ENCODE peak calls at places on chromosomes 6 and 20, in six cellular contexts. One of them, this sample, is unnamed.

GRCh38 chr20:5845686-5846651 is 95.8 kb downstream of the SHLD1 start:
- DNase-seq in RWPE1: no peak
- DNase-seq in cardiac muscle cell: no peak
- DNase-seq in H1: no peak
- DNase-seq in pancreas: no peak
- DNase-seq in left lung: no peak
- DNase-seq in this sample: no peak

GRCh38 chr6:101876431-101876830 is 482.9 kb downstream of the GRIK2 start:
- DNase-seq in RWPE1: no peak
- DNase-seq in cardiac muscle cell: peak
- DNase-seq in H1: no peak
- DNase-seq in pancreas: no peak
- DNase-seq in left lung: no peak
- DNase-seq in this sample: no peak

GRCh38 chr6:98260382-98260781 is 574.0 kb upstream of the POU3F2 start:
- DNase-seq in RWPE1: no peak
- DNase-seq in cardiac muscle cell: no peak
- DNase-seq in H1: no peak
- DNase-seq in pancreas: no peak
- DNase-seq in left lung: no peak
- DNase-seq in this sample: no peak

GRCh38 chr6:168182908-168183612 is 104.0 kb upstream of the FRMD1 start:
- DNase-seq in RWPE1: no peak
- DNase-seq in cardiac muscle cell: no peak
- DNase-seq in H1: no peak
- DNase-seq in pancreas: no peak
- DNase-seq in left lung: no peak
- DNase-seq in this sample: peak

GRCh38 chr6:133764011-133764812 is 124.7 kb upstream of the TCF21 start:
- DNase-seq in RWPE1: no peak
- DNase-seq in cardiac muscle cell: no peak
- DNase-seq in H1: no peak
- DNase-seq in pancreas: no peak
- DNase-seq in left lung: no peak
- DNase-seq in this sample: no peak

GRCh38 chr20:25293910-25294458 is 46.1 kb downstream of the PYGB start:
- DNase-seq in RWPE1: no peak
- DNase-seq in cardiac muscle cell: no peak
- DNase-seq in H1: no peak
- DNase-seq in pancreas: no peak
- DNase-seq in left lung: no peak
- DNase-seq in this sample: no peak

GRCh38 chr6:116992546-116992945 is 115.5 kb downstream of the RFX6 start:
- DNase-seq in RWPE1: no peak
- DNase-seq in cardiac muscle cell: no peak
- DNase-seq in H1: no peak
- DNase-seq in pancreas: no peak
- DNase-seq in left lung: no peak
- DNase-seq in this sample: no peak

GRCh38 chr20:62104234-62104789 is 18.0 kb upstream of the LSM14B start:
- DNase-seq in RWPE1: no peak
- DNase-seq in cardiac muscle cell: no peak
- DNase-seq in H1: no peak
- DNase-seq in pancreas: no peak
- DNase-seq in left lung: no peak
- DNase-seq in this sample: no peak

GRCh38 chr6:136014454-136015421 is 163.2 kb downstream of the PDE7B start:
- DNase-seq in RWPE1: no peak
- DNase-seq in cardiac muscle cell: no peak
- DNase-seq in H1: no peak
- DNase-seq in pancreas: peak
- DNase-seq in left lung: no peak
- DNase-seq in this sample: no peak

GRCh38 chr6:109690373-109690739 is 646 bp downstream of the AK9 start:
- DNase-seq in RWPE1: no peak
- DNase-seq in cardiac muscle cell: peak
- DNase-seq in H1: peak
- DNase-seq in pancreas: peak
- DNase-seq in left lung: peak
- DNase-seq in this sample: peak

GRCh38 chr6:145112711-145113148 is 622.6 kb downstream of the EPM2A start:
- DNase-seq in RWPE1: no peak
- DNase-seq in cardiac muscle cell: no peak
- DNase-seq in H1: no peak
- DNase-seq in pancreas: no peak
- DNase-seq in left lung: no peak
- DNase-seq in this sample: no peak

GRCh38 chr6:142885182-142885867 is 59.7 kb downstream of the HIVEP2 start:
- DNase-seq in RWPE1: peak
- DNase-seq in cardiac muscle cell: peak
- DNase-seq in H1: peak
- DNase-seq in pancreas: peak
- DNase-seq in left lung: peak
- DNase-seq in this sample: no peak

GRCh38 chr20:4925842-4926530 is 75.3 kb downstream of the SLC23A2 start:
- DNase-seq in RWPE1: peak
- DNase-seq in cardiac muscle cell: no peak
- DNase-seq in H1: no peak
- DNase-seq in pancreas: peak
- DNase-seq in left lung: no peak
- DNase-seq in this sample: peak

GRCh38 chr6:161740486-161740885 is 466.6 kb upstream of the AGPAT4 start:
- DNase-seq in RWPE1: no peak
- DNase-seq in cardiac muscle cell: no peak
- DNase-seq in H1: no peak
- DNase-seq in pancreas: no peak
- DNase-seq in left lung: no peak
- DNase-seq in this sample: no peak

GRCh38 chr6:166998256-166999144 is 697 bp upstream of the CEP43 start:
- DNase-seq in RWPE1: peak
- DNase-seq in cardiac muscle cell: no peak
- DNase-seq in H1: no peak
- DNase-seq in pancreas: peak
- DNase-seq in left lung: peak
- DNase-seq in this sample: peak

GRCh38 chr20:53387983-53388675 is 205.5 kb downstream of the ZNF217 start:
- DNase-seq in RWPE1: no peak
- DNase-seq in cardiac muscle cell: no peak
- DNase-seq in H1: no peak
- DNase-seq in pancreas: no peak
- DNase-seq in left lung: no peak
- DNase-seq in this sample: no peak

GRCh38 chr20:32596681-32597252 is 11.6 kb upstream of the NOL4L start:
- DNase-seq in RWPE1: no peak
- DNase-seq in cardiac muscle cell: no peak
- DNase-seq in H1: no peak
- DNase-seq in pancreas: no peak
- DNase-seq in left lung: no peak
- DNase-seq in this sample: no peak

GRCh38 chr6:108621117-108621516 is 60.4 kb downstream of the FOXO3 start:
- DNase-seq in RWPE1: peak
- DNase-seq in cardiac muscle cell: no peak
- DNase-seq in H1: peak
- DNase-seq in pancreas: no peak
- DNase-seq in left lung: no peak
- DNase-seq in this sample: no peak

GRCh38 chr6:34190504-34191122 is 44.7 kb upstream of the GRM4 start:
- DNase-seq in RWPE1: no peak
- DNase-seq in cardiac muscle cell: no peak
- DNase-seq in H1: no peak
- DNase-seq in pancreas: no peak
- DNase-seq in left lung: no peak
- DNase-seq in this sample: no peak

GRCh38 chr6:91412532-91412931 is 825.7 kb upstream of the MAP3K7 start:
- DNase-seq in RWPE1: no peak
- DNase-seq in cardiac muscle cell: no peak
- DNase-seq in H1: no peak
- DNase-seq in pancreas: no peak
- DNase-seq in left lung: no peak
- DNase-seq in this sample: no peak

GRCh38 chr6:53474010-53474409 is 70.9 kb downstream of the GCLC start:
- DNase-seq in RWPE1: no peak
- DNase-seq in cardiac muscle cell: no peak
- DNase-seq in H1: no peak
- DNase-seq in pancreas: no peak
- DNase-seq in left lung: no peak
- DNase-seq in this sample: no peak

GRCh38 chr6:162621246-162621645 is 106.3 kb downstream of the PRKN start:
- DNase-seq in RWPE1: peak
- DNase-seq in cardiac muscle cell: peak
- DNase-seq in H1: no peak
- DNase-seq in pancreas: no peak
- DNase-seq in left lung: no peak
- DNase-seq in this sample: no peak

GRCh38 chr6:33113720-33114119 is 37.9 kb downstream of the HLA-DPB1 start:
- DNase-seq in RWPE1: no peak
- DNase-seq in cardiac muscle cell: no peak
- DNase-seq in H1: no peak
- DNase-seq in pancreas: no peak
- DNase-seq in left lung: no peak
- DNase-seq in this sample: no peak

GRCh38 chr6:136225496-136225895 is 24.6 kb downstream of the MTFR2 start:
- DNase-seq in RWPE1: no peak
- DNase-seq in cardiac muscle cell: no peak
- DNase-seq in H1: no peak
- DNase-seq in pancreas: no peak
- DNase-seq in left lung: no peak
- DNase-seq in this sample: no peak

GRCh38 chr6:894274-894673 is 201.3 kb upstream of the EXOC2 start:
- DNase-seq in RWPE1: no peak
- DNase-seq in cardiac muscle cell: no peak
- DNase-seq in H1: no peak
- DNase-seq in pancreas: no peak
- DNase-seq in left lung: no peak
- DNase-seq in this sample: no peak

GRCh38 chr6:151690303-151690702 is 117.2 kb upstream of the ESR1 start:
- DNase-seq in RWPE1: no peak
- DNase-seq in cardiac muscle cell: no peak
- DNase-seq in H1: no peak
- DNase-seq in pancreas: no peak
- DNase-seq in left lung: no peak
- DNase-seq in this sample: no peak

GRCh38 chr20:10511507-10512231 is 76.6 kb downstream of the SLX4IP start:
- DNase-seq in RWPE1: peak
- DNase-seq in cardiac muscle cell: peak
- DNase-seq in H1: no peak
- DNase-seq in pancreas: peak
- DNase-seq in left lung: peak
- DNase-seq in this sample: peak

GRCh38 chr6:166162599-166163342 is 4.9 kb downstream of the TBXT start:
- DNase-seq in RWPE1: no peak
- DNase-seq in cardiac muscle cell: no peak
- DNase-seq in H1: no peak
- DNase-seq in pancreas: no peak
- DNase-seq in left lung: no peak
- DNase-seq in this sample: no peak

GRCh38 chr20:4512891-4513550 is 208.7 kb upstream of the PRND start:
- DNase-seq in RWPE1: peak
- DNase-seq in cardiac muscle cell: no peak
- DNase-seq in H1: no peak
- DNase-seq in pancreas: no peak
- DNase-seq in left lung: no peak
- DNase-seq in this sample: no peak

GRCh38 chr6:52640170-52640569 is 30.7 kb upstream of the TMEM14A start:
- DNase-seq in RWPE1: no peak
- DNase-seq in cardiac muscle cell: no peak
- DNase-seq in H1: no peak
- DNase-seq in pancreas: no peak
- DNase-seq in left lung: no peak
- DNase-seq in this sample: no peak

GRCh38 chr6:6911391-6911790 is 196.4 kb upstream of the RREB1 start:
- DNase-seq in RWPE1: no peak
- DNase-seq in cardiac muscle cell: no peak
- DNase-seq in H1: no peak
- DNase-seq in pancreas: no peak
- DNase-seq in left lung: no peak
- DNase-seq in this sample: no peak

GRCh38 chr6:43011207-43011606 is 2.5 kb downstream of the MEA1 start:
- DNase-seq in RWPE1: no peak
- DNase-seq in cardiac muscle cell: no peak
- DNase-seq in H1: no peak
- DNase-seq in pancreas: no peak
- DNase-seq in left lung: no peak
- DNase-seq in this sample: no peak
- TF ChIP-seq CTCF in RWPE1: no peak
- TF ChIP-seq CTCF in cardiac muscle cell: no peak
- TF ChIP-seq CTCF in H1: no peak
- TF ChIP-seq CTCF in pancreas: no peak
- TF ChIP-seq CTCF in left lung: no peak
- TF ChIP-seq CTCF in this sample: no peak

DNA sequence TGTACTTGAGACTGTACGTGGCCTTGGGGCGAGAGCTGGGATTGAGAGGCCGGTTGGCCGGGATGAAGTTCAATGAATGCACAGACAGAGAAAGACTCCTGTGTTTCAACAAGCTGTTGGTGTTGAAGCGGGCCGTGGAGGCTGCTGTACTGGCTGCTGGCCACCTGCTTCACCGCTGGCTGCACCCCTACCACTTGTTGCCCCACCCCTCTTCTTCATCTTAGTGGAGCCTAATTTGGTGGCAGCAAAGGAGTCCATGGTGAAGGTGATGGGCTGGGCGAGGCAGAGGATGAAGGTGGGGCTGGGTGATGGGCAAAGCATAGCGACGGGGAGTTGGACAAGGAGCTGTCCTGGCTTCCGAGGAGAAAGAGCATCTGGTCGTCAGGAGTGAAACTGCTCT is 7.2 kb upstream of the ZSCAN9 start:
- DNase-seq in RWPE1: no peak
- DNase-seq in cardiac muscle cell: no peak
- DNase-seq in H1: no peak
- DNase-seq in pancreas: no peak
- DNase-seq in left lung: no peak
- DNase-seq in this sample: no peak
- H3K27ac ChIP-seq in RWPE1: peak
- H3K27ac ChIP-seq in cardiac muscle cell: no peak
- H3K27ac ChIP-seq in H1: no peak
- H3K27ac ChIP-seq in pancreas: no peak
- H3K27ac ChIP-seq in left lung: no peak
- H3K27ac ChIP-seq in this sample: no peak

DNA sequence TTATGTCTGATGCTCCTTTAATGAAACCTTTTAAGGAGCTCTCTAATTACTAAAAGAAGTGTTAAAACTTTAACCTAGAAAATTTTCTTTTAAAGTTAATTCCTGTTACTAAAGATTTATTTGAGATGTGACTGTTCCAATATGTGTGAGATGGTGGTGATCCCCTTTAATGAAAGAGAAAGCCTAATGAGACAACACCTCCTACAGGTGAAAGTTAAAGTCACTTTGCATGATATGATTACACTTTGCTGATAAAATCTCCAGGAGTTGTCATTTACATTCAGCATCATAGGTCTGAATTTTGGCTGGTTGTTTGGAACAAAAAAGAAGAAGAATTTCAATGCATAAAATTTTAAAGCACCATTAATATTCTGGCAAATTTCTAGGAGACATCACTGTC is 307.4 kb downstream of the TRDN start:
- DNase-seq in RWPE1: no peak
- DNase-seq in cardiac muscle cell: no peak
- DNase-seq in H1: no peak
- DNase-seq in pancreas: no peak
- DNase-seq in left lung: no peak
- DNase-seq in this sample: no peak
- TF ChIP-seq CTCF in RWPE1: no peak
- TF ChIP-seq CTCF in cardiac muscle cell: no peak
- TF ChIP-seq CTCF in H1: no peak
- TF ChIP-seq CTCF in pancreas: no peak
- TF ChIP-seq CTCF in left lung: no peak
- TF ChIP-seq CTCF in this sample: no peak

GRCh38 chr20:57705103-57705899 is 4.5 kb downstream of the PMEPA1 start:
- DNase-seq in RWPE1: no peak
- DNase-seq in cardiac muscle cell: no peak
- DNase-seq in H1: no peak
- DNase-seq in pancreas: no peak
- DNase-seq in left lung: no peak
- DNase-seq in this sample: no peak
- H3K27ac ChIP-seq in RWPE1: peak
- H3K27ac ChIP-seq in cardiac muscle cell: no peak
- H3K27ac ChIP-seq in H1: no peak
- H3K27ac ChIP-seq in pancreas: no peak
- H3K27ac ChIP-seq in left lung: no peak
- H3K27ac ChIP-seq in this sample: no peak